ENCODE peak calls at places on chromosomes 7 and 10, in eight cellular contexts. Q is tibial nerve, X is OCI-LY7, E is BE2C, G is ovary, O is adrenal gland, I is AG04449, H is K562. T is an unnamed sample.

GRCh38 chr7:133912916-133913697 is 214.0 kb upstream of the LRGUK start:
- DNase-seq in Q (no peak), X (no peak), E (no peak), G (no peak), O (no peak), I (no peak), H (no peak), T (no peak)

GRCh38 chr10:97596101-97597055 is 6.9 kb downstream of the C10orf62 start:
- DNase-seq in Q (no peak), X (no peak), E (no peak), G (no peak), O (peak; percentile 88), I (peak; percentile 53), H (no peak), T (peak; percentile 42)

GRCh38 chr10:125157473-125157865 is 2.9 kb downstream of the CTBP2 start:
- DNase-seq in Q (no peak), X (no peak), E (no peak), G (peak; percentile 8), O (no peak), I (no peak), H (no peak), T (no peak)

GRCh38 chr10:114801411-114801813 is 20.2 kb upstream of the FHIP2A start:
- DNase-seq in Q (no peak), X (peak; percentile 16), E (no peak), G (no peak), O (no peak), I (no peak), H (no peak), T (no peak)

GRCh38 chr7:97671571-97671970 is 60.3 kb upstream of the TAC1 start:
- DNase-seq in Q (no peak), X (no peak), E (no peak), G (no peak), O (no peak), I (no peak), H (no peak), T (no peak)

GRCh38 chr7:66157060-66157459 is 42.4 kb downstream of the CRCP start:
- DNase-seq in Q (no peak), X (no peak), E (peak; percentile 46), G (no peak), O (no peak), I (no peak), H (no peak), T (no peak)

GRCh38 chr10:122509323-122509722 is 48.0 kb downstream of the HTRA1 start:
- DNase-seq in Q (no peak), X (no peak), E (no peak), G (no peak), O (no peak), I (no peak), H (no peak), T (no peak)

GRCh38 chr10:60428387-60428737 is 38.7 kb upstream of the ANK3 start:
- DNase-seq in Q (no peak), X (no peak), E (peak; percentile 24), G (no peak), O (no peak), I (no peak), H (no peak), T (no peak)

GRCh38 chr7:47428780-47429472 is 153.0 kb downstream of the TNS3 start:
- DNase-seq in Q (no peak), X (no peak), E (no peak), G (no peak), O (no peak), I (no peak), H (no peak), T (no peak)

GRCh38 chr7:836429-836828 is 4.2 kb downstream of the SUN1 start:
- DNase-seq in Q (no peak), X (no peak), E (peak; percentile 30), G (no peak), O (no peak), I (no peak), H (no peak), T (no peak)

GRCh38 chr10:127243490-127244272 is 47.3 kb upstream of the INSYN2A start:
- DNase-seq in Q (no peak), X (peak; percentile 3), E (peak; percentile 41), G (peak; percentile 21), O (peak; percentile 30), I (no peak), H (no peak), T (peak; percentile 12)

GRCh38 chr7:141023305-141023704 is 8.6 kb upstream of the MRPS33 start:
- DNase-seq in Q (no peak), X (no peak), E (no peak), G (no peak), O (no peak), I (no peak), H (no peak), T (no peak)

GRCh38 chr10:125120046-125120710 is 40.2 kb downstream of the CTBP2 start:
- DNase-seq in Q (no peak), X (no peak), E (no peak), G (no peak), O (peak; percentile 45), I (no peak), H (no peak), T (no peak)

GRCh38 chr7:12961910-12962309 is 274.5 kb downstream of the ARL4A start:
- DNase-seq in Q (no peak), X (no peak), E (no peak), G (no peak), O (no peak), I (no peak), H (peak; percentile 15), T (no peak)

GRCh38 chr7:112370436-112370835 is 79.8 kb upstream of the IFRD1 start:
- DNase-seq in Q (no peak), X (no peak), E (no peak), G (no peak), O (peak; percentile 27), I (no peak), H (no peak), T (no peak)

GRCh38 chr10:53843691-53844362 is 957.2 kb downstream of the PCDH15 start:
- DNase-seq in Q (no peak), X (no peak), E (no peak), G (no peak), O (no peak), I (no peak), H (no peak), T (peak; percentile 68)

GRCh38 chr7:36408589-36408988 is 18.9 kb downstream of the ANLN start:
- DNase-seq in Q (no peak), X (no peak), E (no peak), G (no peak), O (no peak), I (no peak), H (no peak), T (no peak)

GRCh38 chr10:29266641-29267040 is 22.2 kb upstream of the LYZL1 start:
- DNase-seq in Q (no peak), X (no peak), E (peak; percentile 43), G (no peak), O (no peak), I (no peak), H (no peak), T (no peak)

GRCh38 chr7:159370-160270 is 32.8 kb upstream of the FAM20C start:
- DNase-seq in Q (no peak), X (no peak), E (no peak), G (no peak), O (no peak), I (no peak), H (no peak), T (no peak)

GRCh38 chr10:52353960-52354394 is 39.9 kb downstream of the DKK1 start:
- DNase-seq in Q (no peak), X (no peak), E (no peak), G (no peak), O (no peak), I (peak; percentile 41), H (no peak), T (no peak)

GRCh38 chr7:156607332-156608175 is 33.0 kb upstream of the RNF32 start:
- DNase-seq in Q (no peak), X (no peak), E (no peak), G (no peak), O (no peak), I (no peak), H (no peak), T (no peak)
- H3K4me3 ChIP-seq in Q (peak overlapping the region; percentile 34), X (no peak overlapping the region), E (peak overlapping the region; percentile 38), G (peak overlapping the region; percentile 26), O (peak overlapping the region; percentile 22), I (peak overlapping the region; percentile 18), H (no peak overlapping the region), T (peak overlapping the region; percentile 29)

GRCh38 chr10:80161321-80162084 is 29.0 kb downstream of the PLAC9 start:
- DNase-seq in Q (no peak), X (peak; percentile 39), E (peak; percentile 30), G (no peak), O (no peak), I (no peak), H (peak; percentile 52), T (no peak)
- TF ChIP-seq CTCF in Q (no peak), X (peak; percentile 67), E (peak; percentile 50), G (no peak), O (no peak), I (no peak), H (peak; percentile 48), T (peak; percentile 16)

DNA sequence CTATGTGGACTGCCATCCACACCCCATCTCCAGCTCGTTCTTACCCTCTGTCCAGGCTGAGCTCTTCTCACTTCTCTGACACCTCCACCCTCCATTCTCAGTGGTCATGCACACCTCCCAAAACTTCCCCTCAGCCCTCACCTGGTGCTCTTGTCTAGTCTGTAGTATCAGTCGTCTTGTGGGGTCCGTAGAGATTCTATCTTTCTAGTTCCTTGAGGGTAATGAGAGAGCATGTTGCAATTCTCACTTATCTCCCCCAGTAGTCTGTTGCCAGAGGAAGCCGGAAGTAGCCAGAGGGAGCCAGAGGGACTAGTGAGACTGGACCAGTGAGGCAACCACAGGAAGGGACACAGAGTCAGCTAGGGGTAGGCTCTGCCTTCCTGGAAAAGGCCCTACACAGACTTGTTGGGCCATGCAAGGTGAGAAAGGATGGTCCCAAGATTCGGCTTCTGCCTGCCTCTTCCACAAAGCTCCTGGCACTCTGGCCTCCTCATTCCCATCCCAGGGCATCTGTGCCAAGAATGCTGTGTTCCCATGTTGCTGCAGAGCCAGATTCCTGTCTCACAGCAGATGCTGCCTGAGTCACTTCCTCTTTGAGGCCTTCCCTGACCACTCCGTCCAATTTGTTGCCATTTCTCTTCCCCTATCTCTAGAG is 50.6 kb upstream of the DUSP5 start:
- DNase-seq in Q (no peak), X (no peak), E (no peak), G (no peak), O (peak; percentile 26), I (no peak), H (no peak), T (no peak)
- H3K4me3 ChIP-seq in Q (no peak overlapping the region), X (no peak overlapping the region), E (no peak overlapping the region), G (no peak overlapping the region), O (no peak overlapping the region), I (no peak overlapping the region), H (no peak overlapping the region), T (no peak overlapping the region)

DNA sequence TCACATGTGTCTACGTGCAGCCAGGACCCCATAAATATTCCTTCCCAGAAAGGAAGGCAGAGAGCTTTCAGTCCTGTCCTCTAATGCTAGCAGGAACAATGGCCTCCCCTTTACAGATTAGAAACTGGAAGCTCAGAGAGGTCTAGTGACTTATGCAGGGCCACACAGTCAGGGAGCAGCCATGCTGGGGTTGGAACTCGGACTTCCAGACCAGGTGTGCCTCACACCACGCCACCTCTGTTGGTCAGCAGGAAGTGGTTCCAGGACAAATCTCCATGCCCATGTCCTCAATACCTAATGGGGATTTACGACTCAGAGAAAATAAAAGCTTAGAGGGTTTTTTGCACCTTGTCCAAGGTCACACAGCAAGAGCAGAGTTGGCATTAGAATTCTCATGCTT is 378.9 kb downstream of the RPS24 start:
- DNase-seq in Q (no peak), X (no peak), E (no peak), G (no peak), O (no peak), I (no peak), H (no peak), T (no peak)
- TF ChIP-seq CTCF in Q (no peak), X (no peak), E (no peak), G (no peak), O (no peak), I (no peak), H (no peak), T (no peak)

T was measured in retinal pigment epithelial cell.